ENCODE peak calls at places on chromosomes 7 and 10, in seven cellular contexts. One of them, this sample, is unnamed.

GRCh38 chr7:26372738-26373137 is 81.1 kb downstream of the SNX10 start:
- DNase-seq in IMR-90: no peak
- DNase-seq in H1: no peak
- DNase-seq in neuronal stem cell: no peak
- DNase-seq in mesendoderm: no peak
- DNase-seq in mesenchymal stem cell: no peak
- DNase-seq in trophoblast cell: no peak
- DNase-seq in this sample: no peak

GRCh38 chr7:29510028-29510427 is 53.6 kb upstream of the PRR15 start:
- DNase-seq in IMR-90: no peak
- DNase-seq in H1: no peak
- DNase-seq in neuronal stem cell: no peak
- DNase-seq in mesendoderm: no peak
- DNase-seq in mesenchymal stem cell: no peak
- DNase-seq in trophoblast cell: peak; percentile 67
- DNase-seq in this sample: no peak

GRCh38 chr7:111741811-111742240 is 179.5 kb upstream of the IMMP2L start:
- DNase-seq in IMR-90: peak; percentile 76
- DNase-seq in H1: no peak
- DNase-seq in neuronal stem cell: peak; percentile 59
- DNase-seq in mesendoderm: peak; percentile 83
- DNase-seq in mesenchymal stem cell: peak; percentile 73
- DNase-seq in trophoblast cell: peak; percentile 51
- DNase-seq in this sample: peak; percentile 65

GRCh38 chr7:131498237-131498885 is 58.1 kb downstream of the PODXL start:
- DNase-seq in IMR-90: peak; percentile 56
- DNase-seq in H1: no peak
- DNase-seq in neuronal stem cell: no peak
- DNase-seq in mesendoderm: no peak
- DNase-seq in mesenchymal stem cell: no peak
- DNase-seq in trophoblast cell: no peak
- DNase-seq in this sample: no peak

GRCh38 chr7:87600130-87601124 is at the start of gene ABCB1:
- DNase-seq in IMR-90: peak; percentile 35
- DNase-seq in H1: peak; percentile 74
- DNase-seq in neuronal stem cell: peak; percentile 50
- DNase-seq in mesendoderm: peak; percentile 83
- DNase-seq in mesenchymal stem cell: peak; percentile 56
- DNase-seq in trophoblast cell: peak; percentile 12
- DNase-seq in this sample: peak; percentile 84

GRCh38 chr7:43639858-43640491 is 57.1 kb downstream of the STK17A start:
- DNase-seq in IMR-90: peak; percentile 75
- DNase-seq in H1: no peak
- DNase-seq in neuronal stem cell: peak; percentile 81
- DNase-seq in mesendoderm: peak; percentile 40
- DNase-seq in mesenchymal stem cell: peak; percentile 76
- DNase-seq in trophoblast cell: no peak
- DNase-seq in this sample: no peak

GRCh38 chr10:126373982-126374381 is 14.3 kb downstream of the ADAM12 start:
- DNase-seq in IMR-90: peak; percentile 66
- DNase-seq in H1: no peak
- DNase-seq in neuronal stem cell: no peak
- DNase-seq in mesendoderm: no peak
- DNase-seq in mesenchymal stem cell: peak; percentile 79
- DNase-seq in trophoblast cell: no peak
- DNase-seq in this sample: no peak

GRCh38 chr7:116672596-116673503 is 854 bp downstream of the MET start:
- DNase-seq in IMR-90: peak; percentile 50
- DNase-seq in H1: no peak
- DNase-seq in neuronal stem cell: no peak
- DNase-seq in mesendoderm: no peak
- DNase-seq in mesenchymal stem cell: peak; percentile 37
- DNase-seq in trophoblast cell: peak; percentile 17
- DNase-seq in this sample: peak; percentile 37

GRCh38 chr7:2494191-2495130 is 18.3 kb upstream of the GRIFIN start:
- DNase-seq in IMR-90: no peak
- DNase-seq in H1: no peak
- DNase-seq in neuronal stem cell: no peak
- DNase-seq in mesendoderm: no peak
- DNase-seq in mesenchymal stem cell: no peak
- DNase-seq in trophoblast cell: no peak
- DNase-seq in this sample: no peak

GRCh38 chr7:151736403-151736909 is 140.5 kb downstream of the PRKAG2 start:
- DNase-seq in IMR-90: peak; percentile 96
- DNase-seq in H1: peak; percentile 58
- DNase-seq in neuronal stem cell: peak; percentile 51
- DNase-seq in mesendoderm: peak; percentile 90
- DNase-seq in mesenchymal stem cell: peak; percentile 99
- DNase-seq in trophoblast cell: peak; percentile 45
- DNase-seq in this sample: no peak

GRCh38 chr7:44335184-44335583 is 9.8 kb upstream of the CAMK2B start:
- DNase-seq in IMR-90: no peak
- DNase-seq in H1: no peak
- DNase-seq in neuronal stem cell: no peak
- DNase-seq in mesendoderm: no peak
- DNase-seq in mesenchymal stem cell: no peak
- DNase-seq in trophoblast cell: no peak
- DNase-seq in this sample: no peak

GRCh38 chr7:109996411-109996810 is 1094.5 kb upstream of the LRRN3 start:
- DNase-seq in IMR-90: no peak
- DNase-seq in H1: no peak
- DNase-seq in neuronal stem cell: no peak
- DNase-seq in mesendoderm: no peak
- DNase-seq in mesenchymal stem cell: no peak
- DNase-seq in trophoblast cell: no peak
- DNase-seq in this sample: no peak
- H3K23ac ChIP-seq in IMR-90: no peak overlapping the region
- H3K23ac ChIP-seq in H1: no peak overlapping the region
- H3K23ac ChIP-seq in neuronal stem cell: no peak overlapping the region
- H3K23ac ChIP-seq in mesendoderm: no peak overlapping the region
- H3K23ac ChIP-seq in mesenchymal stem cell: no peak overlapping the region
- H3K23ac ChIP-seq in trophoblast cell: no peak overlapping the region
- H3K23ac ChIP-seq in this sample: no peak overlapping the region

GRCh38 chr10:86397120-86397519 is 30.5 kb upstream of the GRID1 start:
- DNase-seq in IMR-90: no peak
- DNase-seq in H1: peak; percentile 27
- DNase-seq in neuronal stem cell: no peak
- DNase-seq in mesendoderm: no peak
- DNase-seq in mesenchymal stem cell: no peak
- DNase-seq in trophoblast cell: no peak
- DNase-seq in this sample: no peak
- H3K23ac ChIP-seq in IMR-90: no peak overlapping the region
- H3K23ac ChIP-seq in H1: no peak overlapping the region
- H3K23ac ChIP-seq in neuronal stem cell: no peak overlapping the region
- H3K23ac ChIP-seq in mesendoderm: no peak overlapping the region
- H3K23ac ChIP-seq in mesenchymal stem cell: no peak overlapping the region
- H3K23ac ChIP-seq in trophoblast cell: no peak overlapping the region
- H3K23ac ChIP-seq in this sample: no peak overlapping the region

GRCh38 chr10:78851652-78852051 is 217.1 kb upstream of the ZMIZ1 start:
- DNase-seq in IMR-90: no peak
- DNase-seq in H1: no peak
- DNase-seq in neuronal stem cell: no peak
- DNase-seq in mesendoderm: peak; percentile 53
- DNase-seq in mesenchymal stem cell: no peak
- DNase-seq in trophoblast cell: no peak
- DNase-seq in this sample: no peak
- H3K23ac ChIP-seq in IMR-90: peak overlapping the region; percentile 80
- H3K23ac ChIP-seq in H1: no peak overlapping the region
- H3K23ac ChIP-seq in neuronal stem cell: no peak overlapping the region
- H3K23ac ChIP-seq in mesendoderm: no peak overlapping the region
- H3K23ac ChIP-seq in mesenchymal stem cell: no peak overlapping the region
- H3K23ac ChIP-seq in trophoblast cell: no peak overlapping the region
- H3K23ac ChIP-seq in this sample: no peak overlapping the region

GRCh38 chr7:137485818-137486217 is 142.3 kb upstream of the PTN start:
- DNase-seq in IMR-90: no peak
- DNase-seq in H1: no peak
- DNase-seq in neuronal stem cell: peak; percentile 17
- DNase-seq in mesendoderm: no peak
- DNase-seq in mesenchymal stem cell: no peak
- DNase-seq in trophoblast cell: no peak
- DNase-seq in this sample: no peak

GRCh38 chr7:137488038-137488437 is 144.5 kb upstream of the PTN start:
- DNase-seq in IMR-90: peak; percentile 45
- DNase-seq in H1: no peak
- DNase-seq in neuronal stem cell: no peak
- DNase-seq in mesendoderm: no peak
- DNase-seq in mesenchymal stem cell: peak; percentile 15
- DNase-seq in trophoblast cell: no peak
- DNase-seq in this sample: no peak

GRCh38 chr7:137480824-137481365 is 137.4 kb upstream of the PTN start:
- DNase-seq in IMR-90: no peak
- DNase-seq in H1: no peak
- DNase-seq in neuronal stem cell: no peak
- DNase-seq in mesendoderm: no peak
- DNase-seq in mesenchymal stem cell: no peak
- DNase-seq in trophoblast cell: no peak
- DNase-seq in this sample: no peak

GRCh38 chr7:137482466-137482865 is 138.9 kb upstream of the PTN start:
- DNase-seq in IMR-90: no peak
- DNase-seq in H1: no peak
- DNase-seq in neuronal stem cell: no peak
- DNase-seq in mesendoderm: no peak
- DNase-seq in mesenchymal stem cell: no peak
- DNase-seq in trophoblast cell: no peak
- DNase-seq in this sample: no peak

DNA sequence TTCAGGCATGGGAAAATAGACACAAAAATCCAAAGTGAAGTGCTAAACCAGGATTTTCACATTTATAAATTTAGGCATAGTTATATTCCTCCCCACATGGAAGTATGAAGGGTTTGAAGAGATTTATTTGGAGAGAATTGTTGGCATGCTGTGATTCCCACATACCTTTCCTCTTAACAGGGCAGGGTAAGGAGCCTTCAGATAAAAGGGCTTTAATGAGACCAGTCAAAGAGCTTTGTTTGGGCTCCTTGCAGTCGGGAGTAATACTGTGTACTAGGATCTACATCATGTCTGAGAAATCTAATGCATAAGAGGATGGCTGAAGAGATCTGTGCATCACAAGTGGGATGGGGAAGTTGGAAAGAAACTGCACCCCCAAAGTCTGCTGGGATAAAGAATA is 140.8 kb upstream of the PTN start:
- DNase-seq in IMR-90: peak; percentile 24
- DNase-seq in H1: no peak
- DNase-seq in neuronal stem cell: peak; percentile 18
- DNase-seq in mesendoderm: no peak
- DNase-seq in mesenchymal stem cell: no peak
- DNase-seq in trophoblast cell: no peak
- DNase-seq in this sample: no peak
- H3K23ac ChIP-seq in IMR-90: no peak overlapping the region
- H3K23ac ChIP-seq in H1: no peak overlapping the region
- H3K23ac ChIP-seq in neuronal stem cell: no peak overlapping the region
- H3K23ac ChIP-seq in mesendoderm: no peak overlapping the region
- H3K23ac ChIP-seq in mesenchymal stem cell: no peak overlapping the region
- H3K23ac ChIP-seq in trophoblast cell: no peak overlapping the region
- H3K23ac ChIP-seq in this sample: no peak overlapping the region

DNA sequence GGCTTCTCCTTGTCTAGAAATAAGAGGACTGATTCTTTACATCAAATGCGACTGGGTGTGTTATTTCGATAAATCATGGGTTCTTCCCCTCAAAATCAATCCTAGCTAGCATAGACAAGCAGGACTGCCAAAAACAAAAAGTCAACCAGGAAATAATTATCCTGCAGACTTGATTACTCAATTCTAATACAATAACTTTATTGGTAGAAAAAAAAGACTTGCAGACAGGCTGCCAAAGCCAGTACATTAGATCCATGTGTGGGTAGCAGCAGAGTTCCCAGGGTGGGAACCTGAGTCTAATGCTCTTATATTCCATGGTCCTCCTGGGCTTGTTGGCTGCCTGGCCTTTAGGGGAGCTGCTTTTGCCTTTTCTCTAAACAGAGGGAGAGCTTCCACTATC is 7.8 kb downstream of the AFAP1L2 start:
- DNase-seq in IMR-90: no peak
- DNase-seq in H1: no peak
- DNase-seq in neuronal stem cell: no peak
- DNase-seq in mesendoderm: no peak
- DNase-seq in mesenchymal stem cell: no peak
- DNase-seq in trophoblast cell: no peak
- DNase-seq in this sample: no peak
- H3K23ac ChIP-seq in IMR-90: no peak overlapping the region
- H3K23ac ChIP-seq in H1: no peak overlapping the region
- H3K23ac ChIP-seq in neuronal stem cell: no peak overlapping the region
- H3K23ac ChIP-seq in mesendoderm: no peak overlapping the region
- H3K23ac ChIP-seq in mesenchymal stem cell: no peak overlapping the region
- H3K23ac ChIP-seq in trophoblast cell: no peak overlapping the region
- H3K23ac ChIP-seq in this sample: no peak overlapping the region

GRCh38 chr10:71434760-71435394 is 38.2 kb downstream of the CDH23 start:
- DNase-seq in IMR-90: no peak
- DNase-seq in H1: peak; percentile 37
- DNase-seq in neuronal stem cell: no peak
- DNase-seq in mesendoderm: peak; percentile 21
- DNase-seq in mesenchymal stem cell: no peak
- DNase-seq in trophoblast cell: no peak
- DNase-seq in this sample: peak; percentile 25
- H3K23ac ChIP-seq in IMR-90: no peak overlapping the region
- H3K23ac ChIP-seq in H1: no peak overlapping the region
- H3K23ac ChIP-seq in neuronal stem cell: no peak overlapping the region
- H3K23ac ChIP-seq in mesendoderm: no peak overlapping the region
- H3K23ac ChIP-seq in mesenchymal stem cell: no peak overlapping the region
- H3K23ac ChIP-seq in trophoblast cell: no peak overlapping the region
- H3K23ac ChIP-seq in this sample: no peak overlapping the region

DNA sequence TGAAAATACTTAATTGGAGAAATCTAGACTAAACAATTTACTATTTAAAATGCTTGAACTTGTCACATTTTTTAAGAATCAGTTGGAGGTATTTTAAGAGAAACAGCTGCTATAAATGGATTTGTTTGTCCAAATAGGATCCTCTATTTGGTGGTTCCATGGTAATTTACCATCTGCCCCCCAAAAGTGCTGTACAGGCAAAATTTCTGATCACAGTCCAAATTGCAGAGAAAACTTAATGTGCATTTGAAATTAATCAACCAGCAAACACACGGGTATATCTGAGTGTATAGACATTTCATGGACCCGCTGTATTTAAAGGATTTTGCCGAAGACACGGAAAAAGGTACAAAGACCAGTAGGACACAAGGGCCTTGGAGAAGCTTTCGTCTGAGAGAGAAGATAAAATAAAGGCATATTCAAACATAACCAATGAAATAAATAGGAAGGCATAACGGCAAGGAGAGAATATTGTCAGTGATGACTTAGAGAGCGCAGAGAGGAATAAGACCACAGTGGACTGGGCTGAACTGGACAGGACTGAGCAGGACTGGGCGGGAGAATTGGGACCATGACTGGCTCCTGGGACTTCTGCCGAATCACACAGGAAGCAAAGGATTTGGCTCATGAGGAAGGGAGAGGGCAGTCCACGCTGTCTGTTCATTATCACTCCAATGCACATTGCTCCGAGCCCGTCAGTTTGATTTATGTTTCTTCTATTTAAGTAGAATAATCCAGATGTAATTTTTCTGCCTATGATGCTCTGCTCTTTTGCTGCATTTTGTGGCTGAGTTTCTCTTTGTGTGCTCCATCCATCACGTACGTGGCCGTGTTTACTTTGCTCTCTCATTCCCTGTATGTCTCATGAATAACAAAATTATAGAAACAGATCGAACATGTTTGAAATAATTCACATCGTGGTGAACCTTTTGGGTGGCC is 112.8 kb downstream of the PRLHR start:
- DNase-seq in IMR-90: no peak
- DNase-seq in H1: no peak
- DNase-seq in neuronal stem cell: no peak
- DNase-seq in mesendoderm: no peak
- DNase-seq in mesenchymal stem cell: no peak
- DNase-seq in trophoblast cell: no peak
- DNase-seq in this sample: no peak
- H3K23ac ChIP-seq in IMR-90: no peak overlapping the region
- H3K23ac ChIP-seq in H1: no peak overlapping the region
- H3K23ac ChIP-seq in neuronal stem cell: no peak overlapping the region
- H3K23ac ChIP-seq in mesendoderm: no peak overlapping the region
- H3K23ac ChIP-seq in mesenchymal stem cell: no peak overlapping the region
- H3K23ac ChIP-seq in trophoblast cell: no peak overlapping the region
- H3K23ac ChIP-seq in this sample: no peak overlapping the region